ENCODE peak calls at places on chromosomes 6 and 20, in six cellular contexts. A is foreskin fibroblast, N is AG09309, J is GM12878, V is lower lobe of right lung, U is left ventricle myocardium inferior. C is an unnamed sample.

GRCh38 chr6:91438570-91438969 is 851.7 kb upstream of the MAP3K7 start:
- DNase-seq in A (no peak), N (no peak), J (no peak), V (no peak), U (no peak), C (peak; percentile 19)

GRCh38 chr20:11180186-11180585 is 506.4 kb upstream of the JAG1 start:
- DNase-seq in A (no peak), N (no peak), J (no peak), V (no peak), U (no peak), C (no peak)

GRCh38 chr6:37321101-37321500 is 32.7 kb upstream of the RNF8 start:
- DNase-seq in A (no peak), N (no peak), J (no peak), V (no peak), U (no peak), C (no peak)

GRCh38 chr6:127302728-127303675 is 36.3 kb downstream of the RNF146 start:
- DNase-seq in A (peak; percentile 29), N (no peak), J (no peak), V (no peak), U (no peak), C (no peak)

GRCh38 chr6:140537834-140538680 is 1163.6 kb upstream of the CITED2 start:
- DNase-seq in A (peak; percentile 97), N (peak; percentile 100), J (no peak), V (no peak), U (no peak), C (peak; percentile 100)

GRCh38 chr6:163525926-163526325 is 111.4 kb downstream of the QKI start:
- DNase-seq in A (no peak), N (no peak), J (no peak), V (no peak), U (no peak), C (no peak)

GRCh38 chr6:63352587-63353281 is 33.0 kb upstream of the LGSN start:
- DNase-seq in A (no peak), N (no peak), J (peak; percentile 88), V (no peak), U (no peak), C (no peak)

GRCh38 chr20:6595704-6596103 is 171.8 kb upstream of the BMP2 start:
- DNase-seq in A (peak; percentile 33), N (no peak), J (no peak), V (no peak), U (no peak), C (no peak)

GRCh38 chr6:41446132-41446531 is 100.0 kb upstream of the FOXP4 start:
- DNase-seq in A (no peak), N (no peak), J (no peak), V (no peak), U (no peak), C (no peak)

GRCh38 chr6:75114795-75115194 is 91.1 kb downstream of the COL12A1 start:
- DNase-seq in A (no peak), N (no peak), J (no peak), V (no peak), U (no peak), C (no peak)

GRCh38 chr20:32230707-32231106 is 23.0 kb downstream of the POFUT1 start:
- DNase-seq in A (no peak), N (no peak), J (no peak), V (no peak), U (no peak), C (no peak)

GRCh38 chr6:106206905-106207304 is 118.7 kb downstream of the ATG5 start:
- DNase-seq in A (no peak), N (no peak), J (no peak), V (no peak), U (no peak), C (no peak)

GRCh38 chr6:3259491-3259958 is 778 bp downstream of the PSMG4 start:
- DNase-seq in A (peak; percentile 28), N (no peak), J (no peak), V (no peak), U (peak; percentile 31), C (no peak)

GRCh38 chr20:46572181-46572580 is 21.7 kb upstream of the OCSTAMP start:
- DNase-seq in A (no peak), N (no peak), J (no peak), V (no peak), U (peak; percentile 61), C (no peak)

GRCh38 chr6:169326067-169326799 is 72.6 kb upstream of the THBS2 start:
- DNase-seq in A (peak; percentile 30), N (no peak), J (no peak), V (no peak), U (no peak), C (no peak)

GRCh38 chr20:51156796-51157119 is 133.9 kb upstream of the KCNG1 start:
- DNase-seq in A (no peak), N (no peak), J (no peak), V (no peak), U (no peak), C (no peak)

GRCh38 chr6:35181313-35181932 is 32.3 kb upstream of the SCUBE3 start:
- DNase-seq in A (peak; percentile 89), N (peak; percentile 59), J (no peak), V (no peak), U (no peak), C (no peak)

GRCh38 chr20:24048014-24048611 is 59.5 kb upstream of the GGTLC1 start:
- DNase-seq in A (no peak), N (no peak), J (no peak), V (no peak), U (no peak), C (no peak)

GRCh38 chr20:34364013-34364382 is 925 bp downstream of the ITCH start:
- DNase-seq in A (no peak), N (no peak), J (no peak), V (no peak), U (no peak), C (no peak)

GRCh38 chr6:169165031-169165430 is 88.6 kb downstream of the THBS2 start:
- DNase-seq in A (no peak), N (no peak), J (no peak), V (no peak), U (no peak), C (no peak)

GRCh38 chr6:52929321-52930164 is 20.0 kb upstream of the GSTA3 start:
- DNase-seq in A (peak; percentile 92), N (peak; percentile 78), J (no peak), V (no peak), U (no peak), C (peak; percentile 75)

GRCh38 chr20:15594296-15594695 is 979.0 kb downstream of the KIF16B start:
- DNase-seq in A (no peak), N (no peak), J (no peak), V (no peak), U (no peak), C (no peak)

GRCh38 chr6:40436685-40437604 is 150.2 kb downstream of the LRFN2 start:
- DNase-seq in A (no peak), N (no peak), J (no peak), V (no peak), U (no peak), C (no peak)

GRCh38 chr6:156933201-156934053 is 156.2 kb downstream of the ARID1B start:
- DNase-seq in A (no peak), N (no peak), J (no peak), V (peak; percentile 67), U (no peak), C (no peak)

GRCh38 chr6:16511723-16512584 is 249.3 kb downstream of the ATXN1 start:
- DNase-seq in A (no peak), N (no peak), J (peak; percentile 72), V (no peak), U (no peak), C (no peak)

GRCh38 chr6:30781697-30782424 is 37.5 kb upstream of the IER3 start:
- DNase-seq in A (peak; percentile 98), N (peak; percentile 98), J (peak; percentile 66), V (peak; percentile 95), U (peak; percentile 96), C (peak; percentile 97)

GRCh38 chr6:127832381-127832780 is 68.5 kb downstream of the THEMIS start:
- DNase-seq in A (no peak), N (no peak), J (no peak), V (no peak), U (no peak), C (no peak)

GRCh38 chr6:47701374-47701773 is 3.0 kb downstream of the ADGRF4 start:
- DNase-seq in A (no peak), N (no peak), J (peak; percentile 35), V (no peak), U (no peak), C (no peak)

DNA sequence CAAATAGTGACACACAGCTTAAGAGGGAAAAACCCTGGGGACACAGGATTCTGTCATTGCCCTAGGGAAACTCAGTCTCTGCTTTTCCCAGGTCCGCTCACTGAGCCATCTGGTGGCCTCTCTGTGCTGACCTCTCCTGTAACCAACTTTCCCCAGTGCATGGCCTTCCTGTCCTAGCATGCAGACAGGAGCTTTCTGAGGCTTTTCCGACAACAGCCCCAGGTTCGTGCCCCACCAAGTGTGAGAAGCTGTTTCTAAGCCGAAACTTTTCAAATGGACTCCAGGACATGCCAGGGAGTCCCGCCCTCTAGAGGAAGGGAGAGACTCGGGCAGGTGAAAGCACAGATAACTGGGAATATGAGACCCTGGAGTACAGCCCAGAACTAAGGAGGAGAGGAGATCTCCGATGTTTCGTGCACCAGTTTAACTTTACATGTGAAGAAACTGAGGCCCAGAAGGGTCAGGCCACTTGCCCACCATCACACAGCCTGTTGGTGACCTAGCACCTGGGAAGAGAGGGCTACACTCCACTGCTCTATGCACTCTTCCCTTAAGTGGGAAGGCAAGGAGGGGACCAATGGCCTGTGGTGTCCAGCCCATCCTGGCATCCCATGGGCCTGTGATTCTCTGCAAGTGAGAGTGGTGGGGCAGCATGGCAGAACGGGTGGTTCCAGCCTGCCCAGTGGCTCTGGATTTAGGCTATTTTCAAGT is 46.2 kb downstream of the RPP40 start:
- DNase-seq in A (no peak), N (no peak), J (no peak), V (no peak), U (no peak), C (no peak)
- TF ChIP-seq CTCF in A (peak; percentile 33), N (peak; percentile 18), J (no peak), V (no peak), U (peak; percentile 45), C (no peak)

GRCh38 chr6:114053791-114054190 is 82.8 kb upstream of the HDAC2 start:
- DNase-seq in A (no peak), N (no peak), J (no peak), V (no peak), U (no peak), C (no peak)

GRCh38 chr6:114051031-114051430 is 80.1 kb upstream of the HDAC2 start:
- DNase-seq in A (no peak), N (no peak), J (no peak), V (no peak), U (no peak), C (no peak)

GRCh38 chr6:114055319-114055718 is 84.4 kb upstream of the HDAC2 start:
- DNase-seq in A (no peak), N (no peak), J (no peak), V (no peak), U (no peak), C (no peak)

GRCh38 chr6:114052141-114052540 is 81.2 kb upstream of the HDAC2 start:
- DNase-seq in A (no peak), N (no peak), J (no peak), V (no peak), U (no peak), C (no peak)

GRCh38 chr6:114049367-114049966 is 78.5 kb upstream of the HDAC2 start:
- DNase-seq in A (no peak), N (no peak), J (no peak), V (no peak), U (no peak), C (no peak)
- H3K4me3 ChIP-seq in A (no peak overlapping the region), N (no peak overlapping the region), J (no peak overlapping the region), V (no peak overlapping the region), U (no peak overlapping the region), C (no peak overlapping the region)

GRCh38 chr6:71887006-71887743 is 825 bp downstream of the RIMS1 start:
- DNase-seq in A (no peak), N (no peak), J (no peak), V (no peak), U (no peak), C (no peak)
- TF ChIP-seq CTCF in A (no peak), N (no peak), J (no peak), V (no peak), U (no peak), C (no peak)

GRCh38 chr6:20116792-20117191 is 95.5 kb downstream of the MBOAT1 start:
- DNase-seq in A (no peak), N (no peak), J (no peak), V (no peak), U (no peak), C (no peak)
- H3K4me3 ChIP-seq in A (no peak overlapping the region), N (no peak overlapping the region), J (no peak overlapping the region), V (no peak overlapping the region), U (no peak overlapping the region), C (no peak overlapping the region)